ENCODE peak calls at places on chromosomes 13 and 19, in seven cellular contexts. Z is cardiac muscle cell; U is activated CD4-positive, alpha-beta T cell treated with anti-CD3 and anti-CD28 coated beads, Interleukin-2, amount 10 ng/mL, durations not matched to agents 7 days and 5 days; A is activated CD4-positive, CD25-positive, alpha-beta regulatory T cell treated with anti-CD3 and anti-CD28 coated beads, Interleukin-2, amount 50 U/mL, for 16 hours; W is activated CD8-positive, alpha-beta memory T cell treated with anti-CD3 and anti-CD28 coated beads for 48 hours; F is stimulated activated CD4-positive, alpha-beta T cell treated with anti-CD3 and anti-CD28 coated beads, Interleukin-1b, Interleukin-23, amount 100 ng/mL, for 1 hour; D is M059J. H is an unnamed sample.

GRCh38 chr13:33176526-33176925 is 109.0 kb downstream of the STARD13 start:
- DNase-seq in U (no peak), A (no peak), W (no peak), D (no peak), Z (no peak), F (no peak), H (no peak)

GRCh38 chr13:31476753-31477152 is 262.6 kb upstream of the RXFP2 start:
- DNase-seq in W (no peak), U (no peak), A (no peak), Z (peak), F (no peak), D (no peak), H (no peak)

GRCh38 chr13:40352807-40353562 is 313.5 kb downstream of the FOXO1 start:
- DNase-seq in F (no peak), U (no peak), W (no peak), Z (peak), D (no peak), A (no peak), H (no peak)

GRCh38 chr13:97279913-97280312 is 57.8 kb downstream of the MBNL2 start:
- DNase-seq in W (no peak), U (no peak), A (no peak), D (peak), Z (peak), F (no peak), H (no peak)

GRCh38 chr19:38062959-38063786 is 156.2 kb downstream of the SIPA1L3 start:
- DNase-seq in F (no peak), A (no peak), W (no peak), D (no peak), Z (no peak), U (no peak), H (no peak)

GRCh38 chr19:13790354-13790753 is 4.9 kb upstream of the ZSWIM4 start:
- DNase-seq in F (no peak), W (no peak), A (no peak), U (no peak), D (peak), Z (peak), H (peak)

GRCh38 chr13:72960114-72960513 is 98.7 kb upstream of the KLF5 start:
- DNase-seq in F (no peak), W (no peak), Z (no peak), D (no peak), U (no peak), A (no peak), H (no peak)

GRCh38 chr13:27379126-27379525 is 45.3 kb upstream of the GTF3A start:
- DNase-seq in U (no peak), Z (no peak), A (no peak), D (no peak), W (no peak), F (no peak), H (no peak)

GRCh38 chr19:18667531-18668251 is 15.8 kb upstream of the CRTC1 start:
- DNase-seq in Z (no peak), A (no peak), W (no peak), F (no peak), D (no peak), U (no peak), H (no peak)

GRCh38 chr13:40506592-40507446 is 159.6 kb downstream of the FOXO1 start:
- DNase-seq in F (no peak), W (no peak), Z (no peak), U (no peak), A (no peak), D (no peak), H (no peak)

GRCh38 chr19:18700501-18701249 is 17.2 kb downstream of the CRTC1 start:
- DNase-seq in W (no peak), D (peak), Z (peak), F (peak), A (peak), U (peak), H (no peak)

GRCh38 chr19:7987084-7987768 is 18.2 kb downstream of the ELAVL1 start:
- DNase-seq in F (no peak), U (no peak), D (peak), Z (no peak), A (no peak), W (no peak), H (no peak)